ENCODE peak calls at places on chromosome 19, in eight cellular contexts. Z is stimulated activated CD8-positive, alpha-beta memory T cell treated with anti-CD3 and anti-CD28 coated beads, Interleukin-15, amount 100 ng/mL, for 24 hours; Q is fibroblast of lung; C is AG04450; E is T-helper 1 cell; B is iris pigment epithelial cell; I is CD8-positive, alpha-beta T cell; Y is CD4-positive, alpha-beta memory T cell. N is an unnamed sample.

GRCh38 chr19:17469371-17470203 is 737 bp upstream of the SLC27A1 start:
- DNase-seq in Z (peak), Q (peak), C (peak), E (peak), B (peak), I (peak), Y (peak), N (peak)

GRCh38 chr19:49150106-49150943 is 4.9 kb downstream of the HRC start:
- DNase-seq in Z (no peak), Q (peak), C (no peak), E (no peak), B (peak), I (no peak), Y (no peak), N (peak)

GRCh38 chr19:18097993-18098890 is 664 bp downstream of the MAST3 start:
- DNase-seq in Z (no peak), Q (no peak), C (no peak), E (no peak), B (no peak), I (no peak), Y (no peak), N (no peak)

GRCh38 chr19:39297931-39298634 is 1.9 kb downstream of the IFNL1 start:
- DNase-seq in Z (peak), Q (no peak), C (no peak), E (peak), B (no peak), I (peak), Y (peak), N (no peak)

GRCh38 chr19:52171321-52172169 is at the start of gene ZNF836:
- DNase-seq in Z (peak), Q (peak), C (no peak), E (peak), B (peak), I (peak), Y (peak), N (peak)

GRCh38 chr19:55446060-55446459 is 3.0 kb upstream of the SHISA7 start:
- DNase-seq in Z (no peak), Q (no peak), C (no peak), E (no peak), B (no peak), I (no peak), Y (no peak), N (no peak)

GRCh38 chr19:3375221-3376088 is 9.1 kb downstream of the NFIC start:
- DNase-seq in Z (no peak), Q (peak), C (no peak), E (no peak), B (peak), I (no peak), Y (no peak), N (no peak)

GRCh38 chr19:48962029-48962848 is 2.9 kb upstream of the FTL start:
- DNase-seq in Z (no peak), Q (peak), C (no peak), E (no peak), B (peak), I (no peak), Y (no peak), N (no peak)

GRCh38 chr19:43532571-43532961 is 422 bp upstream of the ZNF575 start:
- DNase-seq in Z (no peak), Q (no peak), C (no peak), E (no peak), B (no peak), I (no peak), Y (no peak), N (peak)

GRCh38 chr19:5515737-5516136 is 52.0 kb downstream of the TINCR start:
- DNase-seq in Z (no peak), Q (no peak), C (no peak), E (no peak), B (no peak), I (no peak), Y (no peak), N (no peak)

GRCh38 chr19:32336259-32337111 is 8.9 kb upstream of the ZNF507 start:
- DNase-seq in Z (no peak), Q (peak), C (no peak), E (no peak), B (peak), I (no peak), Y (no peak), N (no peak)

N was measured in CD4-positive, alpha-beta T cell.